ENCODE peak calls at places on chromosomes 2 and 18, in seven cellular contexts. Q is HepG2, V is K562, F is GM12878, W is H1, G is SK-N-SH, I is GM12892. B is an unnamed sample.

GRCh38 chr2:24885221-24886113 is 34.6 kb downstream of the ADCY3 start:
- DNase-seq in Q (no peak), V (no peak), F (no peak), W (no peak), G (no peak), I (no peak), B (no peak)

GRCh38 chr2:161586517-161587167 is 37.6 kb upstream of the SLC4A10 start:
- DNase-seq in Q (peak), V (peak), F (no peak), W (no peak), G (peak), I (no peak), B (no peak)

GRCh38 chr2:118750959-118751565 is 96.4 kb downstream of the EN1 start:
- DNase-seq in Q (no peak), V (no peak), F (no peak), W (no peak), G (no peak), I (no peak), B (no peak)

GRCh38 chr2:225040862-225041209 is 1.4 kb downstream of the DOCK10 start:
- DNase-seq in Q (no peak), V (no peak), F (no peak), W (no peak), G (peak), I (no peak), B (no peak)

GRCh38 chr2:51846796-51847195 is 814.9 kb upstream of the NRXN1 start:
- DNase-seq in Q (no peak), V (no peak), F (no peak), W (no peak), G (no peak), I (no peak), B (no peak)

GRCh38 chr18:45590060-45590537 is 25.2 kb upstream of the SLC14A2 start:
- DNase-seq in Q (no peak), V (no peak), F (no peak), W (no peak), G (no peak), I (no peak), B (no peak)

GRCh38 chr2:109031481-109032228 is 42.6 kb upstream of the EDAR start:
- DNase-seq in Q (peak), V (peak), F (no peak), W (peak), G (peak), I (peak), B (peak)

GRCh38 chr2:190188289-190188688 is 125.8 kb upstream of the MSTN start:
- DNase-seq in Q (no peak), V (no peak), F (no peak), W (no peak), G (no peak), I (no peak), B (no peak)

GRCh38 chr18:9792565-9793226 is 84.6 kb downstream of the RAB31 start:
- DNase-seq in Q (peak), V (peak), F (no peak), W (peak), G (peak), I (no peak), B (no peak)

GRCh38 chr2:238290079-238290478 is 1.7 kb upstream of the PER2 start:
- DNase-seq in Q (peak), V (peak), F (no peak), W (no peak), G (no peak), I (no peak), B (no peak)

GRCh38 chr2:200252661-200253067 is 53.8 kb upstream of the SPATS2L start:
- DNase-seq in Q (no peak), V (no peak), F (no peak), W (no peak), G (no peak), I (no peak), B (no peak)

GRCh38 chr18:13628211-13628610 is 98.1 kb downstream of the FAM210A start:
- DNase-seq in Q (no peak), V (no peak), F (no peak), W (no peak), G (no peak), I (no peak), B (no peak)

GRCh38 chr2:109185338-109185737 is 56.3 kb downstream of the SH3RF3 start:
- DNase-seq in Q (no peak), V (no peak), F (no peak), W (no peak), G (peak), I (no peak), B (no peak)

GRCh38 chr2:99623613-99624012 is 133.8 kb upstream of the REV1 start:
- DNase-seq in Q (no peak), V (no peak), F (no peak), W (no peak), G (no peak), I (no peak), B (no peak)

GRCh38 chr2:197054437-197054836 is 127.9 kb upstream of the PGAP1 start:
- DNase-seq in Q (no peak), V (no peak), F (no peak), W (no peak), G (no peak), I (no peak), B (no peak)

GRCh38 chr2:189676471-189676870 is 2.0 kb downstream of the ANKAR start:
- DNase-seq in Q (no peak), V (no peak), F (no peak), W (no peak), G (no peak), I (no peak), B (no peak)

GRCh38 chr18:45549296-45549695 is 66.0 kb upstream of the SLC14A2 start:
- DNase-seq in Q (no peak), V (no peak), F (no peak), W (no peak), G (no peak), I (no peak), B (no peak)

GRCh38 chr18:79878741-79879358 is 72.6 kb downstream of the SLC66A2 start:
- DNase-seq in Q (no peak), V (no peak), F (no peak), W (no peak), G (no peak), I (no peak), B (peak)

GRCh38 chr2:3491306-3491705 is 28.0 kb downstream of the ADI1 start:
- DNase-seq in Q (no peak), V (no peak), F (no peak), W (no peak), G (peak), I (no peak), B (no peak)

GRCh38 chr2:3491716-3492474 is 27.4 kb downstream of the ADI1 start:
- DNase-seq in Q (no peak), V (no peak), F (no peak), W (no peak), G (peak), I (no peak), B (no peak)

GRCh38 chr2:3492951-3493609 is 26.3 kb downstream of the ADI1 start:
- DNase-seq in Q (peak), V (no peak), F (no peak), W (no peak), G (peak), I (no peak), B (no peak)

GRCh38 chr2:3494984-3495666 is 24.2 kb downstream of the ADI1 start:
- DNase-seq in Q (no peak), V (no peak), F (no peak), W (no peak), G (peak), I (no peak), B (no peak)

DNA sequence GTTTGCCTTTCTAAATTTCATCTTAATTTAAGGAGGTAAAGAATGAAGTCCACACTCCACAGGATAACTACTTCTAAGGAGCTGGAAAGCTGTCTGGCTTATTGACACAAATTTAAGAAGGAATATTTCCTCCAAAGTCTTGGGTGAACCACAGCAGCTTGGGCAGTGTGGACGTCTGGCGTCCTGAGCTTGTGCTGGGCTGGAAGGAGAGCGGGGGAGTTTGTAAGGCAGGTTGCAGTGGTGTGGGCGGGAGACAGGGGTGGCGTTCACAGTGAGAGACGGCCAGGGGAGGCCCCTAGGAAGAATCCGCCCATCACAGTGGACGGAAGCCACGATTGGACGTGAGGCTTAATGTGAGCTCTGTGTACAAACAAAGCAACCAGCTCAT is 25.7 kb downstream of the ADI1 start:
- DNase-seq in Q (peak), V (peak), F (no peak), W (no peak), G (peak), I (no peak), B (no peak)
- TF ChIP-seq TAF1 in Q (peak), V (peak), F (no peak), W (no peak), G (no peak), I (no peak), B (no peak)

DNA sequence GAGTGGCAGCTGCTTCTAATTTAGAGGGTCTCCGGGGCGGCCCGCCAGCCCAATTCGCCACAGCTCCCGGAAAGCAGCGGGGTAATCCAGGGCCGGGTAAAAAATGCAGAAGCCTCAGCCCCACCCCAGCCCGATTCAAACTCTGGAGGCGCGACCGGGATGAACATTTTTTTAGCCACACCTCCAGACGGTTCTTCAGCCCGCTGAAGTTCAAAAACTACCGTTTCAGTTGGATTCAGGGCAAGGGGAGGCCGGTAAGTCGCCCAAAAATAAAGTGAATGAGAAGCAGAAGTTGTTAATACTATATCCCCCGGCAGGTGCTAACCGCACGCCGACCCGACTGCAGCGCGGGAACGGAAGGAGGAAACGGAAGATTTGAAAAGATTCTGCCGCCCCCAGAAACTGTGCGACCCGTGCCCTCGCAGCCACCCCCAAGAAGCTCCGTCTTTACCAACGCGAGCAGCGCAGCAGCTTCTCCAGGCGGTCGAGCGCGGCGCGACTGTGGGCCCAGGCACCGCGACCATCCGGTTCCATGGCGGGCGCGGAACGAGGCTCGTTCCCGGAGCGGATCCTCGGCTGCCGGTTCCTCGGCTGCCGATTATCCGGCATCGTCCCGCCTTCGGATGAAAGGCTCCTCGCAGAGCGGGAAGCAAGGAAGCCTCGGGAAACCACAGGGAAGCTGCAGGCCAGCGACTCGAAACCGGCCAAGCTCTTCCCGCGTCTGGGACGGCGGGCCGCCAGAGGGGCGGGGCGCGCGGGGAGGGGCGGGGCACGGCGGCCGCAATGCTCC is at the start of gene BARD1:
- DNase-seq in Q (peak), V (peak), F (no peak), W (peak), G (peak), I (peak), B (peak)
- TF ChIP-seq TAF1 in Q (peak), V (peak), F (no peak), W (peak), G (peak), I (no peak), B (no peak)

GRCh38 chr2:44237221-44237620 is 38.1 kb upstream of the SLC3A1 start:
- DNase-seq in Q (no peak), V (no peak), F (peak), W (no peak), G (no peak), I (peak), B (peak)

GRCh38 chr2:44230378-44230777 is 44.9 kb upstream of the SLC3A1 start:
- DNase-seq in Q (no peak), V (no peak), F (no peak), W (no peak), G (peak), I (no peak), B (no peak)

DNA sequence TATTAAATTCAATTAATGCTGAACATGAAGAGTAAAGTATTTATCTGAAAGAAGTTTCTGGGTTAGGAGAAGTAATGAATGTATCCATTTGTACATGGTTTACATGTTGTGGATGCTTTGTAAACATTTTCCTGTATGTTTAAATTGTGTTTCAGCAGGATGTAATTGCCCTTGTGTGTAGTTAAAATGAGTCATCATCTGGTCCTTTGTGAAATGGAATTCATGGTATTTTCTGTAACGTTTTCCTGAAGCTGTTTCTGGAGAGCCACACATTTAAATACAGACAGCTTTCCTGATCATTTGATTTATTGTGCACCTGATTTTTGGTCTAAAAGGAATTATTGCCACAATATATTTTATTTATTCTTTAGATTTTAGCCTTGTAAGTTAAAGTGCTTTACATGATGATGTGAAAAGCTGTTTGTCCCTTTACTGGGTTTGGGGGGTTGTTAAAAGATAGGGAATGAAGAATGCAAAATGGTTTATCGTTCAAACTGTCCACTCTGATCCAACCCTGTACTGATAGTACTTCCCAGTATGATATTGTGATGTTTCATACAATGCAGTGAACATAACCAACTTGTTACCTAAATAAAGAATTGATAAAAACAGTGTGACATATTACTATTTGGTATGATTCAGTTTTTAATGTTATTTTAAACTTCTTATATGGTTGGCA is 41.7 kb upstream of the SLC3A1 start:
- DNase-seq in Q (peak), V (no peak), F (no peak), W (no peak), G (peak), I (no peak), B (no peak)
- TF ChIP-seq TAF1 in Q (no peak), V (no peak), F (no peak), W (no peak), G (no peak), I (no peak), B (no peak)

DNA sequence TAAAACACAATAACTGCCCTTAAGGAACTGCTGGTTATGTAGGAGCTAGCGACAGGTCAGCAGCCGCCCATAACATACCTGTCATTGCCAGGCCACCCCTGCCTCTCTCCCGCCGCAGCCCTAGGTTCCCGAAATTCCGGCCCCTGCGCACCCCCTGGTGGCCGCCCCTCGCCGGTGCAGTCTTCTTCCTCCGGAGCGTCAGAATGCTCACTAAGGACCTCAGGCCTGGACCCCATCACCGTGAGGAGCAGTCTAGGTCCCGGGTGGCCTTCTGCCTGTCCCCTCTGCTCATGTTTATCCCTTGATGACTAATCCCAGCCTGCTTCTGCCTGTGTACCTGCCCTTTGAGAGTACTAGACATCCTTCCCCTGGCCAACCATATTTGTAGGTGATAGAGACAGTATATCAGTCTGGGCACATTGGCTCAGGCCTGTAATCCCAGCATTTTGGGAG is 115.7 kb upstream of the SLC1A4 start:
- DNase-seq in Q (peak), V (peak), F (no peak), W (peak), G (peak), I (peak), B (peak)
- TF ChIP-seq TAF1 in Q (no peak), V (no peak), F (no peak), W (no peak), G (no peak), I (no peak), B (no peak)

GRCh38 chr18:57698571-57699276 is 77.1 kb upstream of the NARS1 start:
- DNase-seq in Q (no peak), V (no peak), F (no peak), W (no peak), G (no peak), I (no peak), B (no peak)
- TF ChIP-seq TAF1 in Q (no peak), V (no peak), F (no peak), W (no peak), G (no peak), I (no peak), B (no peak)